ENCODE peak calls at places on chromosomes 2 and 18, in nine cellular contexts. M, G, R, X, B, T, O, F and J are unnamed samples.

GRCh38 chr2:112181571-112182290 is 43.5 kb downstream of the FBLN7 start:
- DNase-seq in R (no peak), T (peak), O (no peak), X (peak), M (no peak), F (peak), B (no peak), G (peak), J (no peak)

GRCh38 chr2:237479747-237480146 is 7.3 kb upstream of the MLPH start:
- DNase-seq in R (no peak), O (peak), X (no peak), M (no peak), G (no peak), B (no peak), T (no peak), F (no peak), J (peak)

GRCh38 chr2:85064927-85065630 is 68.1 kb upstream of the TCF7L1 start:
- DNase-seq in G (no peak), M (no peak), R (no peak), F (no peak), B (no peak), X (no peak), O (no peak), T (no peak), J (no peak)

GRCh38 chr2:26692814-26693286 is 328 bp downstream of the KCNK3 start:
- DNase-seq in X (no peak), R (peak), F (no peak), T (peak), M (peak), G (peak), O (peak), B (no peak), J (no peak)

GRCh38 chr18:22674300-22674699 is 256.6 kb upstream of the CTAGE1 start:
- DNase-seq in X (no peak), M (peak), F (no peak), G (no peak), R (peak), O (peak), T (no peak), B (no peak), J (no peak)

GRCh38 chr2:1721706-1722483 is 22.4 kb downstream of the PXDN start:
- DNase-seq in X (no peak), O (peak), G (no peak), B (no peak), M (peak), T (no peak), R (peak), F (no peak), J (no peak)

GRCh38 chr18:62963522-62963921 is 248.2 kb downstream of the PHLPP1 start:
- DNase-seq in R (peak), G (no peak), T (no peak), O (no peak), F (no peak), B (peak), M (no peak), X (no peak), J (peak)

GRCh38 chr18:74496508-74497307 is 545 bp downstream of the CNDP2 start:
- DNase-seq in X (peak), F (peak), R (peak), M (peak), G (peak), O (peak), T (peak), B (peak), J (peak)

GRCh38 chr2:236981710-236982485 is 103.8 kb upstream of the COPS8 start:
- DNase-seq in X (no peak), T (no peak), G (no peak), F (no peak), M (no peak), R (no peak), O (no peak), B (no peak), J (no peak)

GRCh38 chr2:15946983-15947382 is 6.6 kb downstream of the MYCN start:
- DNase-seq in R (no peak), M (no peak), X (no peak), G (no peak), F (no peak), T (no peak), O (no peak), B (no peak), J (no peak)

GRCh38 chr18:48122816-48123215 is 192.4 kb upstream of the SMAD2 start:
- DNase-seq in G (no peak), X (no peak), R (no peak), B (no peak), F (no peak), O (no peak), M (no peak), T (no peak), J (no peak)

GRCh38 chr2:226692521-226693126 is 107.0 kb downstream of the IRS1 start:
- DNase-seq in O (no peak), G (no peak), M (no peak), R (no peak), X (no peak), T (no peak), B (no peak), F (no peak), J (no peak)

GRCh38 chr2:70104231-70105111 is 17.2 kb downstream of the PCBP1 start:
- DNase-seq in G (peak), M (no peak), F (peak), R (peak), O (peak), B (peak), X (peak), T (peak), J (peak)

GRCh38 chr18:43665239-43665788 is 388.0 kb upstream of the SYT4 start:
- DNase-seq in M (no peak), B (no peak), T (no peak), G (no peak), X (no peak), R (peak), O (peak), F (no peak), J (no peak)

GRCh38 chr18:62128157-62128556 is 58.7 kb downstream of the PIGN start:
- DNase-seq in O (peak), R (peak), M (peak), T (no peak), X (no peak), G (no peak), B (no peak), F (no peak), J (no peak)

GRCh38 chr2:10931710-10932255 is 20.0 kb downstream of the KCNF1 start:
- DNase-seq in X (no peak), O (peak), R (peak), M (no peak), G (no peak), F (no peak), T (no peak), B (no peak), J (no peak)

GRCh38 chr2:121335294-121336290 is 50.6 kb upstream of the TFCP2L1 start:
- DNase-seq in R (no peak), B (no peak), M (peak), T (no peak), O (no peak), F (no peak), X (no peak), G (no peak), J (no peak)

GRCh38 chr2:109604597-109604996 is 9.2 kb downstream of the SEPTIN10 start:
- DNase-seq in M (peak), X (no peak), O (peak), B (no peak), F (no peak), T (no peak), G (no peak), R (peak), J (no peak)

GRCh38 chr2:102140367-102140766 is 2.2 kb upstream of the IL1R1 start:
- DNase-seq in R (peak), G (no peak), M (no peak), B (no peak), O (peak), T (no peak), X (no peak), F (no peak), J (no peak)

GRCh38 chr2:64516651-64517510 is 7.2 kb upstream of the AFTPH start:
- DNase-seq in G (no peak), X (no peak), F (no peak), R (no peak), T (no peak), B (no peak), O (no peak), M (no peak), J (no peak)

GRCh38 chr2:231955758-231956472 is 5.6 kb upstream of the DIS3L2 start:
- DNase-seq in X (no peak), O (no peak), M (no peak), T (no peak), B (no peak), F (no peak), G (no peak), R (no peak), J (no peak)

GRCh38 chr2:223226264-223226663 is 174.3 kb downstream of the KCNE4 start:
- DNase-seq in O (no peak), T (no peak), M (no peak), R (no peak), X (no peak), G (no peak), B (no peak), F (no peak), J (no peak)

GRCh38 chr2:238130111-238130695 is 8.3 kb upstream of the KLHL30 start:
- DNase-seq in F (no peak), X (no peak), B (no peak), G (no peak), M (no peak), T (no peak), O (no peak), R (no peak), J (no peak)

GRCh38 chr2:12300927-12301326 is 415.8 kb upstream of the TRIB2 start:
- DNase-seq in R (peak), G (no peak), T (no peak), B (no peak), F (no peak), O (no peak), M (peak), X (no peak), J (no peak)

GRCh38 chr2:60853512-60853911 is 27.9 kb upstream of the REL start:
- DNase-seq in F (no peak), G (no peak), R (no peak), T (no peak), O (no peak), M (no peak), B (no peak), X (no peak), J (no peak)

GRCh38 chr18:3791258-3791657 is 341.3 kb downstream of the TGIF1 start:
- DNase-seq in B (no peak), T (no peak), R (no peak), M (peak), G (no peak), F (no peak), X (no peak), O (no peak), J (no peak)

GRCh38 chr2:161246301-161246700 is 61.9 kb upstream of the PSMD14 start:
- DNase-seq in R (no peak), G (no peak), O (no peak), B (no peak), X (no peak), M (no peak), T (no peak), F (no peak), J (no peak)

GRCh38 chr2:235330775-235331438 is 162.9 kb upstream of the AGAP1 start:
- DNase-seq in B (peak), M (peak), O (peak), X (no peak), T (no peak), F (no peak), R (peak), G (no peak), J (no peak)

GRCh38 chr2:141641462-141641861 is 489.4 kb downstream of the LRP1B start:
- DNase-seq in B (no peak), M (no peak), T (no peak), R (peak), G (no peak), X (no peak), F (no peak), O (peak), J (no peak)

GRCh38 chr2:118609138-118609537 is 238.3 kb downstream of the EN1 start:
- DNase-seq in X (no peak), R (no peak), T (no peak), F (no peak), M (no peak), B (no peak), G (no peak), O (no peak), J (no peak)

GRCh38 chr2:109185338-109185737 is 56.3 kb downstream of the SH3RF3 start:
- DNase-seq in B (no peak), R (peak), O (peak), M (peak), T (no peak), F (no peak), X (no peak), G (no peak), J (no peak)

GRCh38 chr2:225056330-225057073 is 14.2 kb upstream of the DOCK10 start:
- DNase-seq in F (no peak), B (no peak), T (no peak), O (no peak), X (no peak), M (peak), G (no peak), R (peak), J (no peak)

GRCh38 chr18:2827076-2827475 is 19.7 kb upstream of the EMILIN2 start:
- DNase-seq in G (no peak), F (no peak), R (no peak), M (no peak), X (no peak), T (no peak), O (peak), B (no peak), J (no peak)

GRCh38 chr2:18413794-18414396 is 146.6 kb downstream of the RDH14 start:
- DNase-seq in X (no peak), G (no peak), F (no peak), T (no peak), M (peak), R (peak), O (peak), B (peak), J (peak)

GRCh38 chr2:495745-496275 is 181.4 kb downstream of the TMEM18 start:
- DNase-seq in T (no peak), R (no peak), O (no peak), G (no peak), M (no peak), F (no peak), B (no peak), X (no peak), J (no peak)